ENCODE peak calls at places on chromosomes 5 and 9, in nine cellular contexts. C is ecto neural progenitor cell; K is GM12864; Q is SW480; D is ELF-1; O is activated CD8-positive, alpha-beta memory T cell treated with anti-CD3 and anti-CD28 coated beads, Interleukin-2, amount 10 ng/mL, durations not matched to agents 7 days and 5 days; W is activated effector memory CD4-positive, alpha-beta T cell treated with Interleukin-2 at 50 U/mL for 16 hours; I is activated T-helper 1 cell treated with Interleukin-2 at 50 U/mL for 16 hours; H is WTC11. Y is an unnamed sample.

GRCh38 chr5:143431789-143432188 is 28.3 kb upstream of the NR3C1 start:
- DNase-seq in C (no peak), K (no peak), Q (no peak), D (no peak), O (no peak), W (no peak), I (no peak), H (no peak), Y (no peak)

GRCh38 chr5:143880178-143880577 is 68.2 kb downstream of the HMHB1 start:
- DNase-seq in C (no peak), K (no peak), Q (no peak), D (no peak), O (no peak), W (no peak), I (no peak), H (no peak), Y (no peak)

GRCh38 chr5:168874713-168875380 is 295.7 kb upstream of the PANK3 start:
- DNase-seq in C (no peak), K (no peak), Q (peak; percentile 16), D (peak; percentile 27), O (no peak), W (no peak), I (no peak), H (no peak), Y (no peak)

GRCh38 chr5:80754900-80755299 is 100.1 kb upstream of the DHFR start:
- DNase-seq in C (peak; percentile 62), K (peak; percentile 26), Q (no peak), D (no peak), O (peak; percentile 50), W (no peak), I (no peak), H (no peak), Y (no peak)

GRCh38 chr9:127053057-127053821 is 69.2 kb downstream of the ANGPTL2 start:
- DNase-seq in C (no peak), K (no peak), Q (no peak), D (no peak), O (no peak), W (no peak), I (no peak), H (no peak), Y (no peak)

GRCh38 chr5:144162686-144163085 is 7.8 kb downstream of the YIPF5 start:
- DNase-seq in C (no peak), K (no peak), Q (no peak), D (no peak), O (no peak), W (no peak), I (no peak), H (no peak), Y (no peak)

GRCh38 chr5:92890841-92891244 is 690.2 kb downstream of the NR2F1-AS1 start:
- DNase-seq in C (no peak), K (no peak), Q (no peak), D (no peak), O (no peak), W (no peak), I (no peak), H (no peak), Y (no peak)

GRCh38 chr5:67248703-67249589 is 52.3 kb upstream of the CD180 start:
- DNase-seq in C (no peak), K (no peak), Q (peak; percentile 14), D (no peak), O (no peak), W (no peak), I (no peak), H (no peak), Y (no peak)

GRCh38 chr9:12719431-12719830 is 26.2 kb downstream of the TYRP1 start:
- DNase-seq in C (no peak), K (no peak), Q (peak; percentile 60), D (no peak), O (no peak), W (no peak), I (no peak), H (no peak), Y (no peak)

Y was measured in NT2/D1.